ENCODE peak calls at places on chromosomes 4 and X, in four cellular contexts. T, A, P and I are unnamed samples.

GRCh38 chrX:80808854-80809493 is 703 bp downstream of the BRWD3 start:
- DNase-seq in P (peak; percentile 2), T (no peak), A (peak; percentile 24), I (peak; percentile 11)

GRCh38 chr4:101192244-101192643 is 155.1 kb downstream of the PPP3CA start:
- DNase-seq in T (no peak), P (no peak), A (no peak), I (no peak)

GRCh38 chrX:41561045-41561444 is 113.9 kb downstream of the NYX start:
- DNase-seq in T (no peak), P (peak; percentile 50), A (peak; percentile 40), I (no peak)

GRCh38 chr4:8272472-8273428 is 3.2 kb downstream of the HTRA3 start:
- DNase-seq in P (no peak), A (no peak), T (no peak), I (no peak)

GRCh38 chrX:11064276-11064675 is 46.9 kb upstream of the HCCS start:
- DNase-seq in A (no peak), T (no peak), P (no peak), I (no peak)

GRCh38 chr4:6369511-6369910 is 99.9 kb downstream of the WFS1 start:
- DNase-seq in A (no peak), T (no peak), P (no peak), I (no peak)

GRCh38 chrX:16136080-16136479 is 12.7 kb downstream of the GRPR start:
- DNase-seq in A (no peak), T (no peak), P (no peak), I (no peak)

GRCh38 chrX:19862634-19863236 is 24.7 kb downstream of the SH3KBP1 start:
- DNase-seq in A (no peak), P (no peak), T (no peak), I (no peak)

GRCh38 chrX:152810403-152810802 is 20.2 kb downstream of the CETN2 start:
- DNase-seq in T (no peak), P (no peak), A (no peak), I (peak; percentile 64)

GRCh38 chr4:8790749-8791148 is 80.9 kb downstream of the HMX1 start:
- DNase-seq in P (no peak), A (no peak), T (no peak), I (no peak)

GRCh38 chr4:2051086-2051485 is 8.0 kb upstream of the NAT8L start:
- DNase-seq in A (no peak), T (no peak), P (no peak), I (no peak)

GRCh38 chrX:68994135-68994882 is 165.5 kb downstream of the EFNB1 start:
- DNase-seq in A (peak; percentile 21), P (no peak), T (no peak), I (no peak)

GRCh38 chrX:49186125-49187027 is at the start of gene PRICKLE3:
- DNase-seq in T (peak; percentile 9), A (peak; percentile 89), P (peak; percentile 70), I (peak; percentile 44)

GRCh38 chr4:8304827-8305695 is 35.5 kb downstream of the HTRA3 start:
- DNase-seq in A (no peak), T (no peak), P (no peak), I (no peak)

GRCh38 chr4:82591592-82591991 is 29.8 kb upstream of the TMEM150C start:
- DNase-seq in P (no peak), A (no peak), T (no peak), I (no peak)

GRCh38 chr4:101345271-101345595 is 2.1 kb downstream of the PPP3CA start:
- DNase-seq in T (no peak), P (peak; percentile 26), A (peak; percentile 11), I (no peak)